ENCODE peak calls at places on chromosome 21, in eight cellular contexts. W, Y, Z, J, F, N, U and X are unnamed samples.

GRCh38 chr21:31667639-31668038 is 8.1 kb downstream of the SOD1 start:
- DNase-seq in Y (no peak), Z (no peak), N (no peak), W (no peak), F (no peak), J (no peak), U (no peak), X (no peak)

GRCh38 chr21:42651515-42652401 is 1.7 kb upstream of the PDE9A start:
- DNase-seq in Y (no peak), Z (peak), J (no peak), W (peak), N (no peak), F (no peak), U (no peak), X (no peak)

GRCh38 chr21:34926784-34927548 is 122.1 kb downstream of the RUNX1 start:
- DNase-seq in W (no peak), U (peak), Y (no peak), N (no peak), Z (no peak), F (no peak), J (no peak), X (no peak)

GRCh38 chr21:27741736-27742135 is 774.8 kb upstream of the ADAMTS5 start:
- DNase-seq in U (no peak), N (no peak), Y (no peak), F (no peak), J (no peak), W (no peak), Z (no peak), X (no peak)

GRCh38 chr21:45607021-45607921 is 36.3 kb upstream of the PCBP3 start:
- DNase-seq in F (no peak), W (no peak), N (no peak), Z (no peak), J (no peak), U (peak), Y (no peak), X (no peak)

GRCh38 chr21:16037386-16037785 is 307.6 kb downstream of the USP25 start:
- DNase-seq in U (peak), W (no peak), N (no peak), Y (no peak), Z (no peak), J (no peak), F (no peak), X (no peak)

GRCh38 chr21:38994014-38994413 is 188.3 kb downstream of the ETS2 start:
- DNase-seq in Y (no peak), W (no peak), Z (no peak), U (no peak), F (no peak), J (no peak), N (no peak), X (no peak)

GRCh38 chr21:21205604-21206003 is 207.4 kb downstream of the NCAM2 start:
- DNase-seq in Y (no peak), F (no peak), U (no peak), J (no peak), Z (no peak), N (no peak), W (no peak), X (no peak)

GRCh38 chr21:34313116-34313515 is 50.7 kb upstream of the KCNE2 start:
- DNase-seq in J (no peak), Y (no peak), N (no peak), W (no peak), U (peak), F (peak), Z (no peak), X (no peak)

GRCh38 chr21:36423772-36424433 is 38.7 kb downstream of the CHAF1B start:
- DNase-seq in J (no peak), Y (no peak), U (no peak), W (no peak), N (no peak), F (no peak), Z (no peak), X (no peak)

GRCh38 chr21:44947930-44948331 is 8.1 kb downstream of the SLX9 start:
- DNase-seq in U (no peak), W (no peak), Z (no peak), Y (no peak), F (no peak), N (no peak), J (no peak), X (no peak)

GRCh38 chr21:33036430-33037162 is 10.9 kb downstream of the OLIG2 start:
- DNase-seq in J (no peak), U (peak), W (peak), Y (no peak), N (no peak), F (peak), Z (no peak), X (peak)

GRCh38 chr21:16667395-16667794 is 845.4 kb upstream of the CXADR start:
- DNase-seq in W (no peak), U (no peak), F (no peak), Y (no peak), N (no peak), Z (no peak), J (no peak), X (no peak)

GRCh38 chr21:38989745-38990423 is 184.2 kb downstream of the ETS2 start:
- DNase-seq in U (peak), Y (no peak), F (no peak), W (no peak), N (no peak), Z (no peak), J (no peak), X (no peak)

GRCh38 chr21:44353200-44353970 is at the start of gene TRPM2:
- DNase-seq in W (peak), N (no peak), Z (no peak), J (no peak), Y (no peak), U (peak), F (no peak), X (peak)